ENCODE peak calls at places on chromosome 18, in seven cellular contexts. One of them, this sample, is unnamed.
A peak's percentile ranks its signal among the peaks of the same experiment; 100 is the strongest.

GRCh38 chr18:45291616-45292612 is 323.4 kb upstream of the SLC14A2 start:
- DNase-seq in heart left ventricle: no peak
- DNase-seq in breast epithelium: no peak
- DNase-seq in MM.1S: no peak
- DNase-seq in adrenal gland: no peak
- DNase-seq in stomach: no peak
- DNase-seq in AG04450: no peak
- DNase-seq in this sample: no peak

GRCh38 chr18:34322365-34323289 is 97.9 kb upstream of the NOL4 start:
- DNase-seq in heart left ventricle: peak; percentile 24
- DNase-seq in breast epithelium: no peak
- DNase-seq in MM.1S: peak; percentile 53
- DNase-seq in adrenal gland: peak; percentile 81
- DNase-seq in stomach: peak; percentile 59
- DNase-seq in AG04450: peak; percentile 8
- DNase-seq in this sample: peak; percentile 67

GRCh38 chr18:56171854-56172253 is 466.5 kb downstream of the TXNL1 start:
- DNase-seq in heart left ventricle: no peak
- DNase-seq in breast epithelium: no peak
- DNase-seq in MM.1S: no peak
- DNase-seq in adrenal gland: no peak
- DNase-seq in stomach: no peak
- DNase-seq in AG04450: no peak
- DNase-seq in this sample: no peak

GRCh38 chr18:56542488-56542887 is 95.9 kb downstream of the TXNL1 start:
- DNase-seq in heart left ventricle: no peak
- DNase-seq in breast epithelium: no peak
- DNase-seq in MM.1S: no peak
- DNase-seq in adrenal gland: no peak
- DNase-seq in stomach: no peak
- DNase-seq in AG04450: no peak
- DNase-seq in this sample: no peak

GRCh38 chr18:37654711-37655369 is 89.2 kb upstream of the CELF4 start:
- DNase-seq in heart left ventricle: no peak
- DNase-seq in breast epithelium: no peak
- DNase-seq in MM.1S: no peak
- DNase-seq in adrenal gland: no peak
- DNase-seq in stomach: no peak
- DNase-seq in AG04450: no peak
- DNase-seq in this sample: no peak

GRCh38 chr18:75489493-75490190 is 62.1 kb upstream of the SMIM21 start:
- DNase-seq in heart left ventricle: no peak
- DNase-seq in breast epithelium: no peak
- DNase-seq in MM.1S: no peak
- DNase-seq in adrenal gland: no peak
- DNase-seq in stomach: no peak
- DNase-seq in AG04450: peak; percentile 85
- DNase-seq in this sample: no peak

GRCh38 chr18:74718312-74718711 is 120.6 kb downstream of the ZNF407 start:
- DNase-seq in heart left ventricle: no peak
- DNase-seq in breast epithelium: no peak
- DNase-seq in MM.1S: no peak
- DNase-seq in adrenal gland: no peak
- DNase-seq in stomach: no peak
- DNase-seq in AG04450: no peak
- DNase-seq in this sample: no peak

GRCh38 chr18:52791321-52791720 is 451.3 kb downstream of the DCC start:
- DNase-seq in heart left ventricle: no peak
- DNase-seq in breast epithelium: no peak
- DNase-seq in MM.1S: no peak
- DNase-seq in adrenal gland: no peak
- DNase-seq in stomach: no peak
- DNase-seq in AG04450: no peak
- DNase-seq in this sample: no peak

GRCh38 chr18:59884331-59884730 is 15.5 kb upstream of the PMAIP1 start:
- DNase-seq in heart left ventricle: no peak
- DNase-seq in breast epithelium: no peak
- DNase-seq in MM.1S: no peak
- DNase-seq in adrenal gland: no peak
- DNase-seq in stomach: no peak
- DNase-seq in AG04450: no peak
- DNase-seq in this sample: no peak

GRCh38 chr18:44526705-44527415 is 153.8 kb upstream of the SETBP1 start:
- DNase-seq in heart left ventricle: no peak
- DNase-seq in breast epithelium: no peak
- DNase-seq in MM.1S: no peak
- DNase-seq in adrenal gland: no peak
- DNase-seq in stomach: no peak
- DNase-seq in AG04450: no peak
- DNase-seq in this sample: no peak

GRCh38 chr18:48828201-48828580 is 122.6 kb downstream of the SMAD7 start:
- DNase-seq in heart left ventricle: no peak
- DNase-seq in breast epithelium: no peak
- DNase-seq in MM.1S: no peak
- DNase-seq in adrenal gland: no peak
- DNase-seq in stomach: no peak
- DNase-seq in AG04450: no peak
- DNase-seq in this sample: no peak

GRCh38 chr18:58915006-58915799 is 50.5 kb downstream of the ZNF532 start:
- DNase-seq in heart left ventricle: no peak
- DNase-seq in breast epithelium: no peak
- DNase-seq in MM.1S: peak; percentile 77
- DNase-seq in adrenal gland: no peak
- DNase-seq in stomach: no peak
- DNase-seq in AG04450: no peak
- DNase-seq in this sample: no peak

DNA sequence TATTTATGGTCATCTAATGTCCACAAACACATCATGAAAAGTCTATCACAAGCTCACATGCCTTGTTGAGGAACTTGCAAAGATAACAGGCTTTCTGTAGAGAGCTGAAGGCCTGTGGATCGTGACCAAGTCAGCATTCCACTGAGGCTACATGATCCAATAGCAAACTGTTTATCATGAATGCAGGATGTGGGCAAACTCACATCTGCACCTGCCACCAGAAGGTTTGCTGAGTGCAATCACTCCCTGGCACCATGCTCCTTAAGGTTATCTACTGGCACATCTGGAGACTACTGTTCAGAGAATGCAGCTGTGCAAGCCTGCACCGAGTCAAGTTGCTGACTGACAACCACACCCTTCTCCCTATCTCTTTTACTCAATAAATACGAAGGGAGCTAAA is 67.3 kb upstream of the ACAA2 start:
- DNase-seq in heart left ventricle: no peak
- DNase-seq in breast epithelium: no peak
- DNase-seq in MM.1S: peak; percentile 24
- DNase-seq in adrenal gland: no peak
- DNase-seq in stomach: no peak
- DNase-seq in AG04450: no peak
- DNase-seq in this sample: no peak
- H3K27me3 ChIP-seq in heart left ventricle: no peaks in the 10 kb centered on the region
- H3K27me3 ChIP-seq in breast epithelium: no peaks in the 10 kb centered on the region
- H3K27me3 ChIP-seq in MM.1S: no peaks in the 10 kb centered on the region
- H3K27me3 ChIP-seq in adrenal gland: no peaks in the 10 kb centered on the region
- H3K27me3 ChIP-seq in stomach: no peaks in the 10 kb centered on the region
- H3K27me3 ChIP-seq in AG04450: peaks cover 7% of the 10 kb centered on the region
- H3K27me3 ChIP-seq in this sample: no peaks in the 10 kb centered on the region

DNA sequence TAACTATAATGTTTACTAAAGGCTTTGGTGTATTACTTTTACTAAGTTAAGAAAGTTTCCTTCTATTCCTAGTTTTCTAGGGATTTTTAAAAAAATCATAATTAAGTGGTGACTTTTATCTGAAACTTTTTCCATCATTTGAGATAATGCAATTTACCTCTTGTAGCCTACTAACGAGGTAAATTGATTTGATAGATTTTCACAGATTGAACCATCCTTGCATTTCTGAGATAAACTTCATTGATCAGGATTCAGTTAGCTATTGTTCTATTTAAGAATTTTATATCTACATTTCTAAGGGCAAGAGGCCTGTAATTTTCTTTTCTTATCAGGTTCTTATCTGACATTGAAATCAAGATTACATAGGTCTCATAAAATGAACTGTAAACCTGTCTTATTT is 178.1 kb downstream of the MIB1 start:
- DNase-seq in heart left ventricle: no peak
- DNase-seq in breast epithelium: no peak
- DNase-seq in MM.1S: no peak
- DNase-seq in adrenal gland: no peak
- DNase-seq in stomach: no peak
- DNase-seq in AG04450: no peak
- DNase-seq in this sample: no peak
- H3K4me3 ChIP-seq in heart left ventricle: no peak overlapping the region
- H3K4me3 ChIP-seq in breast epithelium: no peak overlapping the region
- H3K4me3 ChIP-seq in MM.1S: no peak overlapping the region
- H3K4me3 ChIP-seq in adrenal gland: no peak overlapping the region
- H3K4me3 ChIP-seq in stomach: no peak overlapping the region
- H3K4me3 ChIP-seq in AG04450: no peak overlapping the region
- H3K4me3 ChIP-seq in this sample: no peak overlapping the region

GRCh38 chr18:64331419-64331818 is 182.5 kb upstream of the LINC00305 start:
- DNase-seq in heart left ventricle: no peak
- DNase-seq in breast epithelium: no peak
- DNase-seq in MM.1S: no peak
- DNase-seq in adrenal gland: no peak
- DNase-seq in stomach: no peak
- DNase-seq in AG04450: no peak
- DNase-seq in this sample: no peak

GRCh38 chr18:64333584-64333983 is 184.7 kb upstream of the LINC00305 start:
- DNase-seq in heart left ventricle: no peak
- DNase-seq in breast epithelium: no peak
- DNase-seq in MM.1S: no peak
- DNase-seq in adrenal gland: no peak
- DNase-seq in stomach: no peak
- DNase-seq in AG04450: no peak
- DNase-seq in this sample: no peak

GRCh38 chr18:64332851-64333250 is 184.0 kb upstream of the LINC00305 start:
- DNase-seq in heart left ventricle: no peak
- DNase-seq in breast epithelium: no peak
- DNase-seq in MM.1S: no peak
- DNase-seq in adrenal gland: no peak
- DNase-seq in stomach: no peak
- DNase-seq in AG04450: no peak
- DNase-seq in this sample: no peak

GRCh38 chr18:64330976-64331375 is 182.1 kb upstream of the LINC00305 start:
- DNase-seq in heart left ventricle: no peak
- DNase-seq in breast epithelium: no peak
- DNase-seq in MM.1S: no peak
- DNase-seq in adrenal gland: no peak
- DNase-seq in stomach: no peak
- DNase-seq in AG04450: no peak
- DNase-seq in this sample: no peak

GRCh38 chr18:64330161-64330560 is 181.3 kb upstream of the LINC00305 start:
- DNase-seq in heart left ventricle: no peak
- DNase-seq in breast epithelium: no peak
- DNase-seq in MM.1S: no peak
- DNase-seq in adrenal gland: no peak
- DNase-seq in stomach: no peak
- DNase-seq in AG04450: no peak
- DNase-seq in this sample: no peak
- TF ChIP-seq CTCF in heart left ventricle: no peak
- TF ChIP-seq CTCF in breast epithelium: no peak
- TF ChIP-seq CTCF in MM.1S: no peak
- TF ChIP-seq CTCF in adrenal gland: no peak
- TF ChIP-seq CTCF in stomach: no peak
- TF ChIP-seq CTCF in AG04450: no peak
- TF ChIP-seq CTCF in this sample: no peak

GRCh38 chr18:47263197-47263827 is 11.9 kb upstream of the SKOR2 start:
- DNase-seq in heart left ventricle: no peak
- DNase-seq in breast epithelium: no peak
- DNase-seq in MM.1S: no peak
- DNase-seq in adrenal gland: no peak
- DNase-seq in stomach: no peak
- DNase-seq in AG04450: no peak
- DNase-seq in this sample: no peak

GRCh38 chr18:47260138-47260923 is 8.9 kb upstream of the SKOR2 start:
- DNase-seq in heart left ventricle: peak; percentile 45
- DNase-seq in breast epithelium: no peak
- DNase-seq in MM.1S: no peak
- DNase-seq in adrenal gland: no peak
- DNase-seq in stomach: peak; percentile 31
- DNase-seq in AG04450: no peak
- DNase-seq in this sample: peak; percentile 62

GRCh38 chr18:47260924-47261701 is 9.7 kb upstream of the SKOR2 start:
- DNase-seq in heart left ventricle: no peak
- DNase-seq in breast epithelium: no peak
- DNase-seq in MM.1S: no peak
- DNase-seq in adrenal gland: no peak
- DNase-seq in stomach: no peak
- DNase-seq in AG04450: no peak
- DNase-seq in this sample: no peak

GRCh38 chr18:47262397-47263196 is 11.1 kb upstream of the SKOR2 start:
- DNase-seq in heart left ventricle: no peak
- DNase-seq in breast epithelium: no peak
- DNase-seq in MM.1S: no peak
- DNase-seq in adrenal gland: no peak
- DNase-seq in stomach: no peak
- DNase-seq in AG04450: no peak
- DNase-seq in this sample: no peak

GRCh38 chr18:47261902-47262301 is 10.4 kb upstream of the SKOR2 start:
- DNase-seq in heart left ventricle: no peak
- DNase-seq in breast epithelium: no peak
- DNase-seq in MM.1S: no peak
- DNase-seq in adrenal gland: no peak
- DNase-seq in stomach: no peak
- DNase-seq in AG04450: no peak
- DNase-seq in this sample: no peak
- H3K27me3 ChIP-seq in heart left ventricle: peaks cover 56% of the 10 kb centered on the region
- H3K27me3 ChIP-seq in breast epithelium: peaks cover 78% of the 10 kb centered on the region
- H3K27me3 ChIP-seq in MM.1S: no peaks in the 10 kb centered on the region
- H3K27me3 ChIP-seq in adrenal gland: peaks cover 67% of the 10 kb centered on the region
- H3K27me3 ChIP-seq in stomach: peaks cover 97% of the 10 kb centered on the region
- H3K27me3 ChIP-seq in AG04450: peaks cover 38% of the 10 kb centered on the region
- H3K27me3 ChIP-seq in this sample: peaks cover 45% of the 10 kb centered on the region

DNA sequence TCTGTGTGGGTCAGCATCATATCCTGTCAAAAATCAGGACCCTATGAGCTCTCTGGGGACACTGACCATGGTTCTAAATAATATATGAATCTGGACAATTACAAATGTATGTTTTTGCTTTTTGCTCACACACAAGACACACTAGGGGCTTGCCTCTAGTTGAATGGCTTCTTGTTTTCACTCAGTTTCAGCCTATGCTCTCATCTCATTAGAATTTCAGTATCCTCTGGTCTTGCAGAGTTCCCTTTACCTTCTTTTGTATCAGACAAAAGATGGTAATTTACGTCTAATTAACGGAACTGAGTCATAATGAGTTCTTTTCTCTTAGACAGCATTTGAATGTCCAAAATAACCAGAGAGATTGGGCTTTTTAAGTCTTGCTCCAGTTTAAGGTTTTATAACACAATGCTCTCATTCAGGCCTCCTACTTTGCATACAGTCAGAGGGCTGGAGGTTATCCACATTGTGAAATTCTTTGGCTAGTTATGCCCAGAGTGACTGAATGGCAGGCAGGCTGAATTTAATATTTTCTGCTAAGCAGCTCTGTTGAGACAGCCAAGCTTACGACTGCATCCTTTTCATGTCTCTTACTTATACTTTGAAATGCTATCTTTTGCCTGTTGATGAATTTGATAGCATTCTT is 90.3 kb downstream of the CDH2 start:
- DNase-seq in heart left ventricle: no peak
- DNase-seq in breast epithelium: no peak
- DNase-seq in MM.1S: no peak
- DNase-seq in adrenal gland: no peak
- DNase-seq in stomach: no peak
- DNase-seq in AG04450: no peak
- DNase-seq in this sample: no peak
- H3K4me3 ChIP-seq in heart left ventricle: no peak overlapping the region
- H3K4me3 ChIP-seq in breast epithelium: no peak overlapping the region
- H3K4me3 ChIP-seq in MM.1S: no peak overlapping the region
- H3K4me3 ChIP-seq in adrenal gland: no peak overlapping the region
- H3K4me3 ChIP-seq in stomach: no peak overlapping the region
- H3K4me3 ChIP-seq in AG04450: no peak overlapping the region
- H3K4me3 ChIP-seq in this sample: no peak overlapping the region

GRCh38 chr18:79782566-79783308 is 15.0 kb upstream of the KCNG2 start:
- DNase-seq in heart left ventricle: no peak
- DNase-seq in breast epithelium: no peak
- DNase-seq in MM.1S: no peak
- DNase-seq in adrenal gland: no peak
- DNase-seq in stomach: no peak
- DNase-seq in AG04450: no peak
- DNase-seq in this sample: no peak
- TF ChIP-seq CTCF in heart left ventricle: no peak
- TF ChIP-seq CTCF in breast epithelium: no peak
- TF ChIP-seq CTCF in MM.1S: no peak
- TF ChIP-seq CTCF in adrenal gland: no peak
- TF ChIP-seq CTCF in stomach: no peak
- TF ChIP-seq CTCF in AG04450: no peak
- TF ChIP-seq CTCF in this sample: no peak

This sample was measured in colonic mucosa.